ENCODE peak calls at places on chromosomes 13 and 19, in five cellular contexts. L is upper lobe of right lung; F is effector memory CD4-positive, alpha-beta T cell; S is NCI-H2029 treated with DMSO at 0.1 percent for 48 hours; Q is stimulated activated CD8-positive, alpha-beta memory T cell treated with anti-CD3 and anti-CD28 coated beads, Interleukin-7, amount 100 ng/mL, for 4 hours. W is an unnamed sample.

GRCh38 chr13:99746857-99747710 is 224.5 kb downstream of the ZIC5 start:
- DNase-seq in L (no peak), F (no peak), S (no peak), Q (no peak), W (no peak)

GRCh38 chr13:96958286-96958891 is 35.9 kb downstream of the OXGR1 start:
- DNase-seq in L (no peak), F (no peak), S (peak), Q (no peak), W (no peak)

GRCh38 chr13:99610702-99611289 is 109.5 kb downstream of the TM9SF2 start:
- DNase-seq in L (no peak), F (no peak), S (no peak), Q (no peak), W (no peak)

GRCh38 chr13:111282997-111283396 is 37.4 kb upstream of the TEX29 start:
- DNase-seq in L (no peak), F (no peak), S (peak), Q (no peak), W (no peak)

GRCh38 chr13:79503069-79503468 is 22.1 kb downstream of the NDFIP2 start:
- DNase-seq in L (no peak), F (no peak), S (no peak), Q (no peak), W (no peak)

GRCh38 chr13:39322836-39323585 is 280.0 kb downstream of the LHFPL6 start:
- DNase-seq in L (no peak), F (no peak), S (no peak), Q (no peak), W (no peak)

GRCh38 chr19:54248016-54248601 is 5.5 kb upstream of the LILRA6 start:
- DNase-seq in L (no peak), F (no peak), S (no peak), Q (no peak), W (no peak)

GRCh38 chr13:65592757-65593156 is 1637.4 kb downstream of the PCDH9 start:
- DNase-seq in L (no peak), F (no peak), S (no peak), Q (no peak), W (no peak)

GRCh38 chr13:26202365-26202972 is 19.6 kb downstream of the RNF6 start:
- DNase-seq in L (no peak), F (no peak), S (no peak), Q (no peak), W (no peak)

W was measured in sciatic nerve.